ENCODE peak calls at places on chromosomes 4 and X, in seven cellular contexts. B is sigmoid colon, M is HCT116, S is transverse colon, Y is GM23338, I is endothelial cell of umbilical vein, T is stomach. W is an unnamed sample.

GRCh38 chr4:4590496-4590895 is 48.6 kb upstream of the STX18 start:
- DNase-seq in T (no peak), B (no peak), S (no peak), I (peak), M (no peak), Y (no peak), W (no peak)

GRCh38 chr4:879730-880079 is 52.4 kb downstream of the GAK start:
- DNase-seq in M (no peak), I (no peak), Y (no peak), T (no peak), B (no peak), S (no peak), W (no peak)

GRCh38 chr4:182825786-182826185 is 91.4 kb downstream of the DCTD start:
- DNase-seq in T (no peak), B (no peak), S (no peak), I (no peak), Y (no peak), M (no peak), W (no peak)

GRCh38 chrX:74434336-74434735 is 13.0 kb downstream of the SLC16A2 start:
- DNase-seq in T (no peak), Y (no peak), M (no peak), S (no peak), B (no peak), I (no peak), W (no peak)

GRCh38 chr4:156505341-156505955 is 466.2 kb downstream of the PDGFC start:
- DNase-seq in B (no peak), M (no peak), S (no peak), I (no peak), T (no peak), Y (peak), W (no peak)

GRCh38 chr4:169770411-169770810 is 12.7 kb upstream of the HPF1 start:
- DNase-seq in T (no peak), I (no peak), S (no peak), Y (no peak), B (no peak), M (no peak), W (no peak)

GRCh38 chrX:96685205-96686099 is 810 bp downstream of the DIAPH2 start:
- DNase-seq in T (peak), I (peak), Y (peak), B (peak), M (no peak), S (peak), W (no peak)

GRCh38 chr4:7424553-7425111 is 10.1 kb downstream of the PSAPL1 start:
- DNase-seq in B (peak), M (no peak), I (no peak), T (peak), S (peak), Y (no peak), W (peak)

GRCh38 chr4:79983431-79983830 is 89.6 kb downstream of the ANTXR2 start:
- DNase-seq in Y (no peak), M (no peak), B (no peak), S (no peak), I (peak), T (no peak), W (no peak)

GRCh38 chrX:18210470-18210869 is 10.2 kb downstream of the BEND2 start:
- DNase-seq in S (no peak), I (no peak), T (no peak), B (no peak), Y (peak), M (no peak), W (no peak)

GRCh38 chr4:44927361-44928061 is 201.2 kb upstream of the GNPDA2 start:
- DNase-seq in T (no peak), S (no peak), I (peak), M (peak), B (no peak), Y (peak), W (no peak)

GRCh38 chrX:56397636-56398035 is 165.5 kb downstream of the KLF8 start:
- DNase-seq in T (no peak), S (no peak), M (no peak), B (no peak), Y (no peak), I (no peak), W (no peak)

GRCh38 chr4:54231419-54232150 is 2.5 kb downstream of the PDGFRA start:
- DNase-seq in Y (peak), I (no peak), S (no peak), B (peak), M (no peak), T (no peak), W (no peak)

GRCh38 chr4:94544811-94545210 is 93.1 kb downstream of the PDLIM5 start:
- DNase-seq in T (no peak), S (no peak), I (peak), B (no peak), M (no peak), Y (no peak), W (no peak)

GRCh38 chrX:154542723-154543424 is 3.8 kb downstream of the G6PD start:
- DNase-seq in I (no peak), S (no peak), T (no peak), M (no peak), B (no peak), Y (no peak), W (no peak)

GRCh38 chrX:75609361-75609760 is 86.5 kb upstream of the ZDHHC15 start:
- DNase-seq in B (no peak), S (no peak), I (no peak), Y (peak), M (no peak), T (no peak), W (no peak)

GRCh38 chr4:88818650-88819470 is 121.2 kb upstream of the NAP1L5 start:
- DNase-seq in I (peak), T (peak), S (peak), Y (peak), B (peak), M (peak), W (no peak)

GRCh38 chr4:42655921-42656735 is 777 bp downstream of the ATP8A1 start:
- DNase-seq in I (peak), M (no peak), T (peak), Y (peak), B (peak), S (peak), W (peak)

GRCh38 chr4:26050212-26050643 is 136.2 kb downstream of the SMIM20 start:
- DNase-seq in I (no peak), M (no peak), S (peak), T (no peak), B (peak), Y (no peak), W (no peak)

GRCh38 chrX:150664290-150664689 is 28.9 kb upstream of the MTMR1 start:
- DNase-seq in M (no peak), Y (no peak), B (peak), I (no peak), T (peak), S (no peak), W (peak)

GRCh38 chr4:100348472-100348871 is 158.2 kb upstream of the DDIT4L start:
- DNase-seq in Y (no peak), B (no peak), T (no peak), S (no peak), M (peak), I (peak), W (no peak)

GRCh38 chr4:73788411-73788810 is 48.0 kb downstream of the CXCL8 start:
- DNase-seq in I (no peak), S (no peak), T (no peak), M (no peak), Y (no peak), B (no peak), W (no peak)

GRCh38 chr4:8540072-8540471 is 40.1 kb upstream of the GPR78 start:
- DNase-seq in Y (no peak), S (no peak), I (no peak), M (no peak), T (no peak), B (peak), W (no peak)

GRCh38 chr4:8539661-8540060 is 40.5 kb upstream of the GPR78 start:
- DNase-seq in S (no peak), T (no peak), B (peak), I (no peak), Y (no peak), M (no peak), W (no peak)

GRCh38 chr4:8541981-8542715 is 38.0 kb upstream of the GPR78 start:
- DNase-seq in Y (no peak), M (no peak), T (no peak), S (no peak), I (no peak), B (no peak), W (no peak)

GRCh38 chr4:8540991-8541390 is 39.2 kb upstream of the GPR78 start:
- DNase-seq in Y (no peak), I (no peak), T (no peak), B (peak), S (no peak), M (no peak), W (no peak)

GRCh38 chr4:8540586-8540985 is 39.6 kb upstream of the GPR78 start:
- DNase-seq in M (no peak), S (no peak), B (peak), T (no peak), I (no peak), Y (no peak), W (no peak)
- H3K27ac ChIP-seq in M (no peak), S (no peak), B (no peak), T (no peak), I (no peak), Y (no peak), W (no peak)

GRCh38 chrX:52995135-52995973 is 37.0 kb upstream of the FAM156A start:
- DNase-seq in M (peak), S (peak), T (peak), B (peak), Y (peak), I (peak), W (peak)
- TF ChIP-seq POLR2AphosphoS5 in M (no peak), S (peak), T (peak), B (peak), Y (peak), I (no peak), W (peak)

GRCh38 chrX:140510895-140511295 is 6.0 kb upstream of the SOX3 start:
- DNase-seq in I (no peak), T (no peak), M (no peak), S (no peak), B (no peak), Y (peak), W (no peak)
- H3K4me3 ChIP-seq in I (no peak), T (no peak), M (no peak), S (no peak), B (no peak), Y (peak), W (no peak)

GRCh38 chrX:134622056-134622812 is 36.0 kb downstream of the PLAC1 start:
- DNase-seq in S (no peak), M (peak), T (no peak), B (no peak), Y (peak), I (peak), W (no peak)
- H3K27ac ChIP-seq in S (peak), M (no peak), T (peak), B (no peak), Y (no peak), I (peak), W (peak)

DNA sequence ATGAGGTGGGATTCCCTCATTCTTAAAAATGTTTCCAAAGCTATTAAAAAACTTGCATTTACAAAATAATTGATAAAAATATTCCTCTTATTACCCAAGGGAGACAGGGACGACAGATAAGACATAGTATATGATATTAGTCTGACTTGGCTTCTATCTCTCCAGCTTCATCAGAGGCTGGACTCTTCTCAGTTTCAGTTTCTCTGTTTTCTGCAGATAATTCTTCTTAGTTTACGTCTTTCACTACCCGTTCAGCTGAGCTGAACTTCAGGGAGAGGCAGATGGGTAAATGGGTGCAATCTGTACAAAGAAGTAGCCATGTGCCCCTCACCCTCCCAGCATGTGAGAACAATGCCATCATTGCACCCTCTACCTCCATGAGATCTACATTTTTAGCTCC is 214.0 kb upstream of the SLIT2 start:
- DNase-seq in M (no peak), I (no peak), Y (no peak), T (no peak), S (no peak), B (no peak), W (no peak)
- TF ChIP-seq POLR2AphosphoS5 in M (no peak), I (no peak), Y (no peak), T (no peak), S (no peak), B (no peak), W (no peak)

DNA sequence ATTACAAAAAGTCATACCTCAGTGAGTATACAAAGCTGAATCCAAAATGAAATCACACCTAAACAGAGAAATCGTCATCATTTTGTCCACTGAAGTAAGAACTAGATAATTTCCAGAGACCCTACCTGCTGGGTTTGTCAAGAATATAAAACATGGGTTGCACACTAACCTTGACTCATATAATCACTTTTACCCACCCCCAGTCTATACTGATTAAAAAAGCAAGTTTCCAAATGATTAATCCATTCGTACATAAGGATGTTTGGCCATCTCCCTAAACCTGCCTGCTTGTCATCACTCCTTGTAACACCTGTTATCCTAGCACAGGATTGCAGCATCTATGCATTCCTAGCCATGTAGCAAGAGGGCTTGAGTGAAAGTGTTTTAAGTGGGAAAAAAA is 4.7 kb downstream of the RAP2C start:
- DNase-seq in S (no peak), I (no peak), B (no peak), Y (no peak), T (no peak), M (no peak), W (no peak)
- H3K4me3 ChIP-seq in S (no peak), I (no peak), B (no peak), Y (no peak), T (no peak), M (no peak), W (no peak)

DNA sequence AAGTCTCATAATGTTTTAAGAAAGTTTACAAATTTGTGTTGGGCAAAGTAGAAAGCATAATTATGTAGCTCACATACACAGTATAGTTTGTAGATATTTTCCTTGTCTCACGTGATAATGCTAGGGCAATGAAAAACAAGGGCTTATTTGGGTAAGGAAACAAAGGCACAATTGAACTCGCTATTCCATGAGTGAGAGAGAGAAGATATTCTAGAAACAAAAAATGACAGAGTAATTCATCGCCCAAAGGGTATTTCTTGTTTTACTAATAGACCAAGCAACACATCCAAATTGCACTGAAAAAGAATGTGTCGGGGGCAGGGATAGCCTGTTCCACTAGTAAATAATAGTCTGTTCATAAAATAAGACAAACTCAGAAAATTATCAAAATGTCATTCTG is 3.6 kb upstream of the ASB11 start:
- DNase-seq in B (no peak), Y (no peak), I (no peak), S (no peak), M (no peak), T (no peak), W (no peak)
- H3K27ac ChIP-seq in B (no peak), Y (no peak), I (no peak), S (no peak), M (no peak), T (no peak), W (no peak)